ENCODE peak calls at places on chromosomes 4 and X, in seven cellular contexts. One of them, this sample, is unnamed.

GRCh38 chrX:153580700-153581386 is 18.1 kb downstream of the CCNQ start:
- DNase-seq in HCT116: no peak
- DNase-seq in HepG2: peak
- DNase-seq in H1: no peak
- DNase-seq in K562: peak
- DNase-seq in GM12878: no peak
- DNase-seq in SK-N-SH: no peak
- DNase-seq in this sample: no peak

GRCh38 chr4:120400441-120400840 is 333.8 kb upstream of the MAD2L1 start:
- DNase-seq in HCT116: no peak
- DNase-seq in HepG2: no peak
- DNase-seq in H1: no peak
- DNase-seq in K562: no peak
- DNase-seq in GM12878: no peak
- DNase-seq in SK-N-SH: no peak
- DNase-seq in this sample: no peak

GRCh38 chrX:39955621-39956020 is 142.1 kb downstream of the BCOR start:
- DNase-seq in HCT116: no peak
- DNase-seq in HepG2: no peak
- DNase-seq in H1: no peak
- DNase-seq in K562: no peak
- DNase-seq in GM12878: no peak
- DNase-seq in SK-N-SH: no peak
- DNase-seq in this sample: no peak

GRCh38 chr4:39039108-39039507 is 6.9 kb upstream of the TMEM156 start:
- DNase-seq in HCT116: no peak
- DNase-seq in HepG2: no peak
- DNase-seq in H1: no peak
- DNase-seq in K562: no peak
- DNase-seq in GM12878: no peak
- DNase-seq in SK-N-SH: no peak
- DNase-seq in this sample: no peak

GRCh38 chr4:169254546-169254983 is 16.2 kb downstream of the SH3RF1 start:
- DNase-seq in HCT116: peak
- DNase-seq in HepG2: peak
- DNase-seq in H1: no peak
- DNase-seq in K562: no peak
- DNase-seq in GM12878: no peak
- DNase-seq in SK-N-SH: no peak
- DNase-seq in this sample: no peak

GRCh38 chr4:70705856-70706461 is 15.8 kb upstream of the RUFY3 start:
- DNase-seq in HCT116: no peak
- DNase-seq in HepG2: no peak
- DNase-seq in H1: no peak
- DNase-seq in K562: no peak
- DNase-seq in GM12878: no peak
- DNase-seq in SK-N-SH: no peak
- DNase-seq in this sample: no peak

GRCh38 chr4:158285429-158286216 is 75.3 kb downstream of the TMEM144 start:
- DNase-seq in HCT116: no peak
- DNase-seq in HepG2: no peak
- DNase-seq in H1: no peak
- DNase-seq in K562: no peak
- DNase-seq in GM12878: no peak
- DNase-seq in SK-N-SH: no peak
- DNase-seq in this sample: no peak

GRCh38 chr4:113566015-113566795 is 195.3 kb downstream of the CAMK2D start:
- DNase-seq in HCT116: no peak
- DNase-seq in HepG2: no peak
- DNase-seq in H1: no peak
- DNase-seq in K562: no peak
- DNase-seq in GM12878: no peak
- DNase-seq in SK-N-SH: no peak
- DNase-seq in this sample: no peak

GRCh38 chr4:6561706-6562371 is 13.2 kb upstream of the MAN2B2 start:
- DNase-seq in HCT116: no peak
- DNase-seq in HepG2: no peak
- DNase-seq in H1: no peak
- DNase-seq in K562: no peak
- DNase-seq in GM12878: no peak
- DNase-seq in SK-N-SH: no peak
- DNase-seq in this sample: no peak

GRCh38 chr4:20185103-20185502 is 66.6 kb upstream of the SLIT2 start:
- DNase-seq in HCT116: no peak
- DNase-seq in HepG2: no peak
- DNase-seq in H1: no peak
- DNase-seq in K562: no peak
- DNase-seq in GM12878: no peak
- DNase-seq in SK-N-SH: no peak
- DNase-seq in this sample: no peak
- TF ChIP-seq JUND in HCT116: no peak
- TF ChIP-seq JUND in HepG2: no peak
- TF ChIP-seq JUND in H1: no peak
- TF ChIP-seq JUND in K562: no peak
- TF ChIP-seq JUND in GM12878: no peak
- TF ChIP-seq JUND in SK-N-SH: no peak
- TF ChIP-seq JUND in this sample: no peak

GRCh38 chr4:3043272-3044020 is 30.9 kb downstream of the HTT-AS start:
- DNase-seq in HCT116: no peak
- DNase-seq in HepG2: no peak
- DNase-seq in H1: no peak
- DNase-seq in K562: no peak
- DNase-seq in GM12878: no peak
- DNase-seq in SK-N-SH: no peak
- DNase-seq in this sample: no peak

GRCh38 chr4:3044812-3045499 is 29.4 kb downstream of the HTT-AS start:
- DNase-seq in HCT116: no peak
- DNase-seq in HepG2: no peak
- DNase-seq in H1: no peak
- DNase-seq in K562: no peak
- DNase-seq in GM12878: no peak
- DNase-seq in SK-N-SH: no peak
- DNase-seq in this sample: no peak

GRCh38 chr4:3046623-3047022 is 27.7 kb downstream of the HTT-AS start:
- DNase-seq in HCT116: no peak
- DNase-seq in HepG2: no peak
- DNase-seq in H1: no peak
- DNase-seq in K562: no peak
- DNase-seq in GM12878: no peak
- DNase-seq in SK-N-SH: no peak
- DNase-seq in this sample: no peak

GRCh38 chr4:3046149-3046548 is 28.2 kb downstream of the HTT-AS start:
- DNase-seq in HCT116: no peak
- DNase-seq in HepG2: no peak
- DNase-seq in H1: no peak
- DNase-seq in K562: no peak
- DNase-seq in GM12878: no peak
- DNase-seq in SK-N-SH: no peak
- DNase-seq in this sample: no peak

DNA sequence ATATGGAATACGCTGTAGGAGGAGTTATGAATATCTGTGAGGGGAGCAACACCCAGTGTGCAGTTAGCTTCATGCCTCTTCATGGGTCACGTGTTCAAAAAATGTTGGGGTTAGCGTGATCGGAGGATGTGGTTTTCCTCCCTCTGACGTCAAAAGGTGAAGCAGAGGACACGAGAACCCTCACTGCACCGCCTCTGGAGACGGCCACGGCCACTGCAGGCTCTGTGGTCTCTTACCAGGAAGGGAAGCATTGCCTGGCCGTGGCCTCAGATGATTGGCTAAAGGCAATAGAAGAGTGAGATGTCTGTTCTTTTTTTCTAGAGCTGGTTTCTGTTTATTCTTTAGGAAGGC is 28.9 kb downstream of the HTT-AS start:
- DNase-seq in HCT116: no peak
- DNase-seq in HepG2: no peak
- DNase-seq in H1: no peak
- DNase-seq in K562: no peak
- DNase-seq in GM12878: no peak
- DNase-seq in SK-N-SH: no peak
- DNase-seq in this sample: peak
- TF ChIP-seq JUND in HCT116: no peak
- TF ChIP-seq JUND in HepG2: no peak
- TF ChIP-seq JUND in H1: no peak
- TF ChIP-seq JUND in K562: no peak
- TF ChIP-seq JUND in GM12878: no peak
- TF ChIP-seq JUND in SK-N-SH: no peak
- TF ChIP-seq JUND in this sample: no peak

GRCh38 chr4:71816676-71817303 is 32.9 kb upstream of the GC start:
- DNase-seq in HCT116: no peak
- DNase-seq in HepG2: no peak
- DNase-seq in H1: no peak
- DNase-seq in K562: no peak
- DNase-seq in GM12878: no peak
- DNase-seq in SK-N-SH: no peak
- DNase-seq in this sample: no peak
- TF ChIP-seq JUND in HCT116: no peak
- TF ChIP-seq JUND in HepG2: no peak
- TF ChIP-seq JUND in H1: no peak
- TF ChIP-seq JUND in K562: no peak
- TF ChIP-seq JUND in GM12878: no peak
- TF ChIP-seq JUND in SK-N-SH: no peak
- TF ChIP-seq JUND in this sample: no peak

DNA sequence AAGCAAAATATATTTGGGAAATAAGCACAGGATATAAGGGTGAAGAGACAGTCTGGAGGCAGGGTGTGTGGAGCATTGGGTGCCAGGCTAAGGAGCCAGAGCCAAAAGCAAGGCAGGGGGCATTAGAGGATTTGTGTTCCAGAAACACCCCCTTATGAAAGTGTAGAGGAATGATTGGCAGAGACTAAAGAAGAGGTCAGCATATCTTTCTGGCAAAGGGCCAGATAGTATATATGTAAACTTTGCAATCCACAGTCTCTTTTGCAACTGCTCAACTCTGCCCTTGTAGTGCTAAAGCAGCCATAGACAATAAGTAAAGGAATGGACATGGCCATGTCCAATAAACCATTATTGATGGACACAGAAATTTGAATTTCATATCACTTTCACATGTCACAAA is 3.6 kb upstream of the SLC9A6 start:
- DNase-seq in HCT116: no peak
- DNase-seq in HepG2: no peak
- DNase-seq in H1: no peak
- DNase-seq in K562: no peak
- DNase-seq in GM12878: no peak
- DNase-seq in SK-N-SH: no peak
- DNase-seq in this sample: no peak
- TF ChIP-seq JUND in HCT116: no peak
- TF ChIP-seq JUND in HepG2: no peak
- TF ChIP-seq JUND in H1: no peak
- TF ChIP-seq JUND in K562: no peak
- TF ChIP-seq JUND in GM12878: no peak
- TF ChIP-seq JUND in SK-N-SH: no peak
- TF ChIP-seq JUND in this sample: no peak

GRCh38 chr4:10196191-10196590 is 79.6 kb upstream of the WDR1 start:
- DNase-seq in HCT116: no peak
- DNase-seq in HepG2: no peak
- DNase-seq in H1: no peak
- DNase-seq in K562: no peak
- DNase-seq in GM12878: no peak
- DNase-seq in SK-N-SH: no peak
- DNase-seq in this sample: no peak

GRCh38 chr4:10197952-10198351 is 81.4 kb upstream of the WDR1 start:
- DNase-seq in HCT116: no peak
- DNase-seq in HepG2: no peak
- DNase-seq in H1: no peak
- DNase-seq in K562: peak
- DNase-seq in GM12878: no peak
- DNase-seq in SK-N-SH: no peak
- DNase-seq in this sample: no peak

GRCh38 chr4:10201356-10202223 is 85.0 kb upstream of the WDR1 start:
- DNase-seq in HCT116: no peak
- DNase-seq in HepG2: no peak
- DNase-seq in H1: no peak
- DNase-seq in K562: peak
- DNase-seq in GM12878: no peak
- DNase-seq in SK-N-SH: no peak
- DNase-seq in this sample: no peak

GRCh38 chr4:10200869-10201268 is 84.3 kb upstream of the WDR1 start:
- DNase-seq in HCT116: no peak
- DNase-seq in HepG2: no peak
- DNase-seq in H1: no peak
- DNase-seq in K562: peak
- DNase-seq in GM12878: no peak
- DNase-seq in SK-N-SH: no peak
- DNase-seq in this sample: no peak

DNA sequence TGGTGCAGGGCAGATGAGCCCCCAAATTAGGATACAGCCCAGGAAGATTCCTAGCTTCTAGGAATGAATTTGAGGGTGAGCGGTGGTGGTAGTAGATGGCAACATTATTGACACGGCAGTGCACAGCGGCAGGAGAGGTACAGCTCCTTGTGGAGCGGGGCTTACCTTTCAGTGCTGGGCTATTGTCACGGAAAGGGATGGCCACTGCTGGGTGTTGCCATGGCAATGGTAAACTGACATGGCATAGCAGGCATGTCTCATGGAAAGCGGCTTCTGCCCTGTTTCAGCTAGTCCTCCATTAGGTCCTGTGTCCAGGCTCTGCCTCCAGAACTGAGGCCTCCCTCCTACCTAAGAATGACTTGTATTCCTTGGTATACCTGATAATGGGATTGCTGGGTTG is 81.8 kb upstream of the WDR1 start:
- DNase-seq in HCT116: no peak
- DNase-seq in HepG2: no peak
- DNase-seq in H1: no peak
- DNase-seq in K562: no peak
- DNase-seq in GM12878: no peak
- DNase-seq in SK-N-SH: no peak
- DNase-seq in this sample: no peak
- TF ChIP-seq JUND in HCT116: no peak
- TF ChIP-seq JUND in HepG2: no peak
- TF ChIP-seq JUND in H1: no peak
- TF ChIP-seq JUND in K562: no peak
- TF ChIP-seq JUND in GM12878: no peak
- TF ChIP-seq JUND in SK-N-SH: no peak
- TF ChIP-seq JUND in this sample: no peak

This sample was measured in T47D.